ENCODE peak calls at places on chromosomes 5 and 9, in eight cellular contexts. L, R, B, Q, X, W, D and K are unnamed samples. For H3K9me3, H3K36me3 and H3K4me1, the result is how much of the 10 kb centered on the place peaks cover.

GRCh38 chr5:132776077-132776931 is 735 bp downstream of the SEPTIN8 start:
- DNase-seq in W (peak), L (no peak), D (no peak), X (peak), R (no peak), B (peak), Q (peak), K (no peak)

GRCh38 chr9:107258919-107259318 is 24.2 kb upstream of the RAD23B start:
- DNase-seq in R (no peak), X (no peak), L (no peak), W (no peak), B (no peak), Q (no peak), D (no peak), K (no peak)

GRCh38 chr5:147148715-147149114 is 86.1 kb upstream of the STK32A start:
- DNase-seq in R (no peak), Q (no peak), D (no peak), W (no peak), X (no peak), B (no peak), L (no peak), K (no peak)

GRCh38 chr5:45639038-45639437 is 57.1 kb downstream of the HCN1 start:
- DNase-seq in L (no peak), X (no peak), R (no peak), Q (no peak), B (peak), D (no peak), W (no peak), K (no peak)

GRCh38 chr9:77475641-77476473 is 172.3 kb downstream of the GNA14 start:
- DNase-seq in D (peak), L (no peak), R (no peak), W (no peak), X (no peak), Q (no peak), B (peak), K (peak)

GRCh38 chr5:145244251-145244650 is 590.9 kb downstream of the PRELID2 start:
- DNase-seq in X (no peak), L (no peak), B (no peak), R (no peak), D (no peak), Q (no peak), W (no peak), K (no peak)

GRCh38 chr5:59607126-59607807 is 286.3 kb downstream of the PDE4D start:
- DNase-seq in Q (no peak), X (no peak), D (no peak), W (no peak), R (no peak), B (peak), L (no peak), K (no peak)

GRCh38 chr9:131525643-131526565 is 5.2 kb downstream of the UCK1 start:
- DNase-seq in D (no peak), B (no peak), W (no peak), X (no peak), R (no peak), L (no peak), Q (no peak), K (no peak)

GRCh38 chr9:105066265-105066865 is 138.4 kb upstream of the ABCA1 start:
- DNase-seq in R (no peak), L (no peak), Q (no peak), W (no peak), D (no peak), B (no peak), X (no peak), K (no peak)

GRCh38 chr5:178288373-178289368 is 56.1 kb upstream of the PHYKPL start:
- DNase-seq in R (no peak), Q (no peak), X (no peak), L (peak), D (no peak), B (peak), W (no peak), K (no peak)

GRCh38 chr5:178291969-178292825 is 59.6 kb upstream of the PHYKPL start:
- DNase-seq in Q (no peak), L (peak), X (no peak), B (no peak), W (no peak), R (peak), D (no peak), K (no peak)

GRCh38 chr5:178289438-178289837 is 56.8 kb upstream of the PHYKPL start:
- DNase-seq in D (no peak), Q (no peak), L (peak), W (no peak), X (no peak), B (no peak), R (no peak), K (no peak)

GRCh38 chr5:178291161-178291561 is 58.6 kb upstream of the PHYKPL start:
- DNase-seq in D (no peak), B (no peak), Q (no peak), W (no peak), X (no peak), L (peak), R (peak), K (no peak)

DNA sequence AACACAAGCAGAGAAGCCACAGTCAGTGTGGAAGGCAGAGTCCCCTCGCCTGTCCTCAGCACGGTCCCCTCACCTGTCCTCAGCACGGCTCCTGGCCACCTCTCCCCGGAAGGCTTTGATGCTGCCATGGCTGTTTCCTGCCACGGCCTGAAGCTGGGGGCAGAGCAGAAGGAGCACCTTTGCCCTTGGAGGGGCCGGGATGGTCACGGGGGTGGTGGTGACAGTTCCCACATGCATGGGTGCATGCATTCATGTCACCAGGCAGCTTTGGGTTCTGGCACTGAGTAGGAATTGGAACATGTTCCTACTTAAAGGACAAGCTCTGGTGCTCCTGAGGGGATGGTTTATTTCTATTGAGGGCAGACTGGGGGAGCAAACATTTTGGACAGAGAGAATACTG is 57.8 kb upstream of the PHYKPL start:
- DNase-seq in W (no peak), Q (no peak), X (no peak), B (no peak), L (peak), D (no peak), R (no peak), K (no peak)
- H3K9me3 ChIP-seq in W (under half), Q (under half), X (under half), B (under half), L (under half), D (under half), R (under half), K (under half)

GRCh38 chr5:14686517-14686916 is 22.0 kb downstream of the OTULIN start:
- DNase-seq in D (no peak), L (no peak), B (no peak), R (no peak), W (no peak), Q (no peak), X (no peak), K (no peak)

GRCh38 chr5:14685757-14686156 is 21.2 kb downstream of the OTULIN start:
- DNase-seq in B (peak), Q (no peak), X (no peak), D (peak), R (no peak), W (peak), L (no peak), K (peak)

GRCh38 chr5:14684757-14685156 is 20.2 kb downstream of the OTULIN start:
- DNase-seq in B (no peak), W (peak), Q (no peak), L (peak), D (no peak), R (no peak), X (peak), K (no peak)

GRCh38 chr5:14683906-14684455 is 19.5 kb downstream of the OTULIN start:
- DNase-seq in Q (no peak), X (no peak), R (no peak), B (no peak), W (no peak), D (no peak), L (no peak), K (no peak)

GRCh38 chr5:14687023-14687665 is 22.6 kb downstream of the OTULIN start:
- DNase-seq in D (no peak), R (no peak), Q (no peak), L (no peak), W (peak), X (peak), B (peak), K (no peak)
- H3K36me3 ChIP-seq in D (under half), R (half or more), Q (under half), L (half or more), W (half or more), X (half or more), B (under half), K (half or more)

GRCh38 chr5:169801781-169802180 is 164.7 kb downstream of the DOCK2 start:
- DNase-seq in L (no peak), X (no peak), B (peak), Q (no peak), W (no peak), R (no peak), D (no peak), K (no peak)
- H3K4me1 ChIP-seq in L (under half), X (under half), B (half or more), Q (under half), W (under half), R (under half), D (under half), K (under half)

DNA sequence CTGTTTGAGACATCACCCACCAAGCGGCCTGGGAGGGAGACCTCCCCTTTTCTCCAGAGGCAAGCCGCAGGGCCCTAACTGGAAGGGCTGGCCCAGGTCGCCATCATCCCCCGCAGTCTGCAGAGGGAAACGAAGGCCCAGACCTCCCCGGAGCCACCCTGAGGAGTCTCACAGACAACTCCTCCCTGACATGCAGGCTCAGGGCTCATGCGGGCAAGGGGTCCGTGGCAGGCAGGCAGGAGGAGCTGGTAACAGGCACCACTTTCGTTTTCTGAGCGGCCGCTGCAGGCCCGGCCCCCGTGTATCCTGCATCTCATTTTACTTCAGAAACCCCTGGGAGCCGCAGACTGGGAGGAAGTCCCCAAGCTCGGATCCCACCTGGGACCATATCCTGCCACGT is 192.0 kb upstream of the PPP1R26 start:
- DNase-seq in B (no peak), Q (no peak), D (no peak), R (no peak), X (no peak), L (no peak), W (no peak), K (no peak)
- H3K9me3 ChIP-seq in B (under half), Q (under half), D (under half), R (under half), X (under half), L (under half), W (under half), K (under half)

DNA sequence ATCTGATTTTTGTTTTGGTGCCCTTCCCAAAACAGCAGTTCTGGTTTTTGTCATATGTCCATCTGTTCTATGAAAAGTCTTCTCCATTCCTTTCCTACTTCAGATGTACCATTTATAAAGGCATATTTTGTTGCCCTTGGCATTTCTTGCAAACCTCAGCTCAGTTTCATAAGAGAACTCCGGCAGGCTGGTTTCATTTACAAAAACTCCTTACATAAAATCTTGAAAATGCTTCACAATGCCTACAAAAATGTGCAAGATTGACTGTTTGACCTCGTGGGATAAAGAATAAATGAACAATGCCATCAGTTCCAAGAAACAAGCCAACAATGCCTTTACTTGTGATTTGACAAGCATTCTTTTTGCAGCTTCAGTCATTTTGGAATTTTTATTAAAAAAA is 39.1 kb upstream of the CTNNAL1 start:
- DNase-seq in L (no peak), R (no peak), Q (no peak), W (no peak), X (no peak), B (peak), D (no peak), K (no peak)
- H3K36me3 ChIP-seq in L (half or more), R (half or more), Q (under half), W (half or more), X (half or more), B (under half), D (under half), K (half or more)

GRCh38 chr9:12813960-12814876 is 39.4 kb downstream of the LURAP1L start:
- DNase-seq in X (no peak), Q (peak), R (peak), W (peak), B (peak), L (peak), D (no peak), K (no peak)

GRCh38 chr9:12814877-12815237 is 40.0 kb downstream of the LURAP1L start:
- DNase-seq in X (no peak), Q (no peak), L (no peak), W (no peak), D (no peak), R (no peak), B (no peak), K (no peak)

GRCh38 chr9:12816656-12817101 is 41.9 kb downstream of the LURAP1L start:
- DNase-seq in L (no peak), R (no peak), B (no peak), X (no peak), D (no peak), Q (no peak), W (no peak), K (no peak)

GRCh38 chr9:12817702-12818101 is 42.9 kb downstream of the LURAP1L start:
- DNase-seq in R (no peak), X (no peak), W (no peak), L (peak), B (peak), Q (peak), D (no peak), K (no peak)

GRCh38 chr9:12815895-12816294 is 41.1 kb downstream of the LURAP1L start:
- DNase-seq in X (no peak), D (no peak), L (no peak), Q (no peak), W (no peak), R (no peak), B (peak), K (no peak)
- H3K4me1 ChIP-seq in X (under half), D (under half), L (under half), Q (half or more), W (under half), R (under half), B (half or more), K (under half)